ENCODE peak calls at places on chromosomes 2 and 18, in ten cellular contexts. H is stimulated activated naive B cell treated with anti-CD40 and anti-IgM and Interleukin-4, amounts not matched to agents 10 μg/mL and 1 μg/mL and 100 μg/mL, for 72 hours; O is esophagus squamous epithelium; P is NCI-H1105; B is progenitor cell of endocrine pancreas; C is WTC11; G is kidney; L is NCI-H1417 treated with DMSO at 0.1 percent for 48 hours; R is brain microvascular endothelial cell; T is activated CD4-positive, alpha-beta T cell treated with anti-CD3 and anti-CD28 coated beads, Interleukin-2, amount 10 ng/mL, durations not matched to agents 7 days and 5 days. K is an unnamed sample.

GRCh38 chr18:59885579-59886163 is 14.1 kb upstream of the PMAIP1 start:
- DNase-seq in H (peak; percentile 18), O (no peak), P (no peak), B (no peak), C (no peak), G (no peak), L (no peak), R (peak; percentile 83), T (peak; percentile 52), K (no peak)

GRCh38 chr2:65778126-65778525 is 345.7 kb upstream of the SPRED2 start:
- DNase-seq in H (no peak), O (no peak), P (no peak), B (no peak), C (no peak), G (no peak), L (no peak), R (no peak), T (no peak), K (no peak)

GRCh38 chr2:196278491-196278911 is 107.1 kb upstream of the STK17B start:
- DNase-seq in H (no peak), O (no peak), P (no peak), B (no peak), C (no peak), G (no peak), L (no peak), R (peak; percentile 90), T (no peak), K (no peak)

GRCh38 chr2:235831755-235832154 is 336.4 kb downstream of the GBX2 start:
- DNase-seq in H (no peak), O (no peak), P (no peak), B (no peak), C (no peak), G (no peak), L (no peak), R (no peak), T (no peak), K (no peak)

GRCh38 chr2:220191031-220191430 is 563.6 kb downstream of the SLC4A3 start:
- DNase-seq in H (no peak), O (no peak), P (no peak), B (no peak), C (no peak), G (no peak), L (no peak), R (peak; percentile 14), T (no peak), K (no peak)

GRCh38 chr18:49640741-49641140 is 78.9 kb downstream of the LIPG start:
- DNase-seq in H (no peak), O (no peak), P (no peak), B (no peak), C (no peak), G (no peak), L (no peak), R (no peak), T (no peak), K (no peak)

GRCh38 chr2:46025081-46025480 is 272.1 kb upstream of the EPAS1 start:
- DNase-seq in H (no peak), O (no peak), P (no peak), B (no peak), C (no peak), G (no peak), L (no peak), R (no peak), T (no peak), K (no peak)

GRCh38 chr2:198756166-198756565 is 701.6 kb downstream of the SATB2 start:
- DNase-seq in H (no peak), O (no peak), P (no peak), B (no peak), C (no peak), G (no peak), L (no peak), R (no peak), T (no peak), K (no peak)

GRCh38 chr2:218859556-218859993 is at the start of gene WNT6:
- DNase-seq in H (no peak), O (no peak), P (no peak), B (no peak), C (no peak), G (peak; percentile 69), L (no peak), R (no peak), T (no peak), K (peak; percentile 63)

GRCh38 chr2:171814883-171815282 is 79.2 kb downstream of the SLC25A12 start:
- DNase-seq in H (no peak), O (no peak), P (no peak), B (no peak), C (no peak), G (no peak), L (no peak), R (no peak), T (no peak), K (no peak)

GRCh38 chr18:3793545-3793944 is 343.6 kb downstream of the TGIF1 start:
- DNase-seq in H (no peak), O (no peak), P (no peak), B (no peak), C (no peak), G (no peak), L (no peak), R (no peak), T (no peak), K (no peak)

GRCh38 chr2:226725096-226725495 is 74.5 kb downstream of the IRS1 start:
- DNase-seq in H (no peak), O (no peak), P (no peak), B (no peak), C (no peak), G (peak; percentile 76), L (no peak), R (no peak), T (no peak), K (no peak)

GRCh38 chr2:70541481-70542020 is 12.1 kb downstream of the TGFA start:
- DNase-seq in H (no peak), O (no peak), P (no peak), B (no peak), C (no peak), G (no peak), L (no peak), R (no peak), T (no peak), K (no peak)

GRCh38 chr2:150376627-150377335 is 110.7 kb downstream of the RND3 start:
- DNase-seq in H (no peak), O (no peak), P (no peak), B (no peak), C (peak; percentile 14), G (no peak), L (no peak), R (peak; percentile 21), T (no peak), K (peak; percentile 87)

GRCh38 chr2:66698879-66699278 is 264.0 kb downstream of the MEIS1 start:
- DNase-seq in H (no peak), O (no peak), P (no peak), B (no peak), C (no peak), G (no peak), L (no peak), R (no peak), T (no peak), K (no peak)

GRCh38 chr2:234689911-234690379 is 193.1 kb upstream of the ARL4C start:
- DNase-seq in H (no peak), O (no peak), P (no peak), B (no peak), C (no peak), G (no peak), L (no peak), R (no peak), T (no peak), K (no peak)

GRCh38 chr2:230170532-230170931 is 49.3 kb downstream of the SP110 start:
- DNase-seq in H (no peak), O (no peak), P (no peak), B (no peak), C (no peak), G (no peak), L (no peak), R (peak; percentile 12), T (peak; percentile 17), K (no peak)

GRCh38 chr18:79489900-79490592 is 94.3 kb downstream of the NFATC1 start:
- DNase-seq in H (no peak), O (no peak), P (no peak), B (no peak), C (no peak), G (peak; percentile 58), L (no peak), R (no peak), T (no peak), K (no peak)

K was measured in Caco-2.